ENCODE peak calls at places on chromosomes 7 and 10, in five cellular contexts. B is lung, O is cardiac fibroblast, F is progenitor cell of endocrine pancreas, I is right lobe of liver. E is an unnamed sample.

GRCh38 chr7:97418312-97418711 is 300.8 kb downstream of the SDHAF3 start:
- DNase-seq in B (no peak), O (no peak), F (no peak), I (no peak), E (peak; percentile 15)

GRCh38 chr7:50662996-50663395 is 97.8 kb upstream of the DDC start:
- DNase-seq in B (no peak), O (no peak), F (no peak), I (no peak), E (no peak)

GRCh38 chr10:116316533-116316932 is 7.7 kb upstream of the CCDC172 start:
- DNase-seq in B (no peak), O (no peak), F (no peak), I (no peak), E (no peak)

GRCh38 chr10:60703266-60704041 is 74.8 kb upstream of the CDK1 start:
- DNase-seq in B (no peak), O (no peak), F (no peak), I (no peak), E (no peak)

GRCh38 chr7:105580022-105580740 is 1.1 kb downstream of the EFCAB10 start:
- DNase-seq in B (no peak), O (no peak), F (no peak), I (no peak), E (no peak)

GRCh38 chr10:50679149-50679548 is 55.4 kb upstream of the SGMS1 start:
- DNase-seq in B (no peak), O (no peak), F (no peak), I (no peak), E (no peak)

GRCh38 chr7:125090596-125090995 is 161.0 kb upstream of the POT1 start:
- DNase-seq in B (no peak), O (peak; percentile 2), F (no peak), I (no peak), E (no peak)

GRCh38 chr10:71371750-71372166 is 25.0 kb upstream of the CDH23 start:
- DNase-seq in B (no peak), O (no peak), F (no peak), I (no peak), E (no peak)

GRCh38 chr7:113796557-113796956 is 122.3 kb downstream of the PPP1R3A start:
- DNase-seq in B (no peak), O (peak; percentile 87), F (no peak), I (no peak), E (no peak)

GRCh38 chr7:116697761-116698160 is 25.8 kb downstream of the MET start:
- DNase-seq in B (no peak), O (no peak), F (no peak), I (no peak), E (no peak)

GRCh38 chr7:37289347-37289746 is 159.3 kb downstream of the ELMO1 start:
- DNase-seq in B (no peak), O (no peak), F (no peak), I (no peak), E (no peak)

GRCh38 chr10:130915065-130915464 is 396.5 kb downstream of the TCERG1L start:
- DNase-seq in B (no peak), O (no peak), F (no peak), I (no peak), E (no peak)

GRCh38 chr7:126715076-126715475 is 537.7 kb downstream of the GRM8 start:
- DNase-seq in B (no peak), O (no peak), F (no peak), I (no peak), E (no peak)

GRCh38 chr7:42686594-42687156 is 225.2 kb downstream of the C7orf25 start:
- DNase-seq in B (no peak), O (no peak), F (no peak), I (no peak), E (no peak)

GRCh38 chr7:134440476-134440875 is 18.4 kb downstream of the AKR1B1 start:
- DNase-seq in B (no peak), O (no peak), F (no peak), I (no peak), E (no peak)

GRCh38 chr7:67625257-67625713 is 628.7 kb downstream of the TYW1 start:
- DNase-seq in B (peak; percentile 61), O (peak; percentile 44), F (peak; percentile 73), I (peak; percentile 68), E (no peak)

GRCh38 chr7:47517821-47518480 is 64.0 kb downstream of the TNS3 start:
- DNase-seq in B (no peak), O (no peak), F (no peak), I (no peak), E (no peak)

GRCh38 chr7:84002348-84002747 is 192.2 kb downstream of the SEMA3A start:
- DNase-seq in B (no peak), O (no peak), F (no peak), I (no peak), E (no peak)

GRCh38 chr10:29522038-29522855 is 112.5 kb downstream of the SVIL start:
- DNase-seq in B (no peak), O (peak; percentile 18), F (no peak), I (no peak), E (no peak)

GRCh38 chr7:140667476-140667875 is 5.3 kb upstream of the ADCK2 start:
- DNase-seq in B (no peak), O (no peak), F (no peak), I (no peak), E (no peak)

GRCh38 chr7:5599543-5600200 is 176.0 kb upstream of the TNRC18 start:
- DNase-seq in B (no peak), O (no peak), F (no peak), I (no peak), E (no peak)

GRCh38 chr7:93944673-93945072 is 23.1 kb downstream of the GNG11 start:
- DNase-seq in B (no peak), O (peak; percentile 77), F (no peak), I (no peak), E (no peak)

GRCh38 chr10:53260213-53260612 is 487.6 kb upstream of the MBL2 start:
- DNase-seq in B (no peak), O (no peak), F (no peak), I (no peak), E (no peak)

GRCh38 chr10:71342850-71343773 is 24.1 kb downstream of the SLC29A3 start:
- DNase-seq in B (peak; percentile 42), O (no peak), F (no peak), I (no peak), E (no peak)

GRCh38 chr10:88152720-88153119 is 289.3 kb downstream of the PTEN start:
- DNase-seq in B (no peak), O (peak; percentile 98), F (no peak), I (no peak), E (no peak)

GRCh38 chr7:23093111-23093510 is 12.5 kb upstream of the KLHL7 start:
- DNase-seq in B (no peak), O (peak; percentile 61), F (no peak), I (no peak), E (no peak)

GRCh38 chr10:107915277-107915634 is 750.8 kb upstream of the SORCS1 start:
- DNase-seq in B (no peak), O (peak; percentile 1), F (no peak), I (no peak), E (no peak)

GRCh38 chr10:84534168-84534567 is 205.8 kb downstream of the CCSER2 start:
- DNase-seq in B (no peak), O (no peak), F (no peak), I (no peak), E (no peak)

GRCh38 chr7:151152935-151153513 is 14.5 kb downstream of the GBX1 start:
- DNase-seq in B (no peak), O (no peak), F (no peak), I (no peak), E (no peak)
- TF ChIP-seq CTCF in B (no peak), O (peak; percentile 34), F (peak; percentile 32), I (no peak), E (no peak)

DNA sequence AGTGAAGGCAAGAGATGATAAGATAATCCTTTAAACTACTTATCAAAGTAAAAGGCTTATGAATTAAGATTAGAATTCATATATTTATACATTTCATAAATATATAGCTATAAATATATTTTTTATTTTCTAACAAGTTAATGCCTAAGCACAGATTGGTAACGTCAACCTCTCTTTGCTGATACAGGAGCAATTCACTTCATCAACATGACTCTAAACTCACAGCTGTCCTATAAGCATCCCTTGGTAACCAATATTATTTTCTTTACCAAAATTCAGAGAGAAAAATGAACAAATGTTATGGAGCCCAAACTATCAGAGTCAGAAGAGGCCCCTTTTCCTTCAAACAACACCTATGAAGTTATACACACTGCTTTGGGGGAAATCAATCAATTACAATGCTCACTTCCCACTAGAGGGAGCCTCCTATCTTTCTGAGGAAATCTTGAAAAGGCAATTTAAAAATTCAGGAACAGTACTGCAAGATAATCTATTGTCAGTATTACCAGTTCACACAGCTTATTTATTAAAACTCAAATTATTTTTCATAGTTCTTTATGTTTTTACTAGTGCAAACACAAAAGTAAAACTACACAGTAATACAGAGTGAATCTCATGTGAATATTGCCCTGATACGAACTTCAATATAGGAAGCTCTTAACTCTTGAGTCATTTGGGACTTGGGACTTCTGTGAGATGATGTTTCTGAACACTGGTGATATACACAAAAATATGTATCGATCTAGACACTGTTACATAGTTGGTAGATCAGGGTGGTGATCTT is 51.0 kb upstream of the NOBOX start:
- DNase-seq in B (no peak), O (peak; percentile 18), F (no peak), I (no peak), E (no peak)
- TF ChIP-seq CTCF in B (no peak), O (peak; percentile 37), F (peak; percentile 38), I (no peak), E (no peak)

DNA sequence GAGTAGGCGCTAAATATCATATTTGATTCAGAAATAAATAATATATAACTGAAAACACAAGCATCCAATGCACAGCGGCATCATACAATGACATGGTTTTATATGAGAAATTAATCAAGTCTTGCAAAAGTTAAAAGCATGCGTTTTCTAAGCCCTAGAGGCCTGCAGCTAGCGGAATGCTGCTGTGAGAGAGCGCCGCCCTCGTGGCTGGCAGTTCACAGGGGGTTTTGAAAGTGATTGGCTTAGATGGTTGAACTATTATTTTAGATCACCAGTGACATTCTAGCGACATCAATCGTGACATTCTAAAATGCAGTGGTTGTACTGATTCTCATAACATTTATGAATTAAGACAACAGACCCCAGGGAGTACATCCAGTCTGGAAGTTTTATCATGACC is 235.2 kb upstream of the MGMT start:
- DNase-seq in B (no peak), O (no peak), F (no peak), I (no peak), E (no peak)
- TF ChIP-seq CTCF in B (no peak), O (no peak), F (no peak), I (no peak), E (no peak)

GRCh38 chr7:123553159-123553558 is 4.5 kb downstream of the NDUFA5 start:
- DNase-seq in B (no peak), O (no peak), F (no peak), I (no peak), E (no peak)
- TF ChIP-seq CTCF in B (no peak), O (no peak), F (no peak), I (no peak), E (no peak)

DNA sequence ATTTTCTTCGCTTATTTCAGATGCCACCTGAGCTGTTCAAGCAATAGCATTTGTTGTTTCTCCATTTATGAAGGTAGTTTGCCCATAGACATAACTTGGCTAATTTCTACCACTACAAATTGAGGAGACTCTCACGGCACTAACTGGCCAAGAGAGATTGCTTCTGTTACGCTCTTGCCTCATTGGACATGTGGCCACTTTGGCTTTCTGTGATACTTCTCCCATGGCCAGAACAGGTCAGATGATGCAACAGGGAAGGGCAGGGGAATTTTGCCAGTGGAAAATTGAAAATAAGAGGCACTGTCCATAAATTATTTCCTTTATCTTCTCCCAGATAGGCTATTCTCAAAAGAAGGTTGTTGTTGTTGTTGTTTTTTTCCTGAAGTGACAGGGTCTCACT is 1633.3 kb upstream of the LRRTM3 start:
- DNase-seq in B (no peak), O (no peak), F (no peak), I (no peak), E (no peak)
- TF ChIP-seq CTCF in B (no peak), O (no peak), F (no peak), I (no peak), E (no peak)